ENCODE peak calls at places on chromosome 10, in seven cellular contexts. One of them, this sample, is unnamed.

GRCh38 chr10:33862706-33863105 is 528.2 kb upstream of the NRP1 start:
- DNase-seq in mucosa of gallbladder: no peak
- DNase-seq in IMR-90: no peak
- DNase-seq in foreskin fibroblast: no peak
- DNase-seq in naive thymus-derived CD8-positive, alpha-beta T cell: no peak
- DNase-seq in T-helper 17 cell: no peak
- DNase-seq in non-pigmented ciliary epithelial cell: no peak
- DNase-seq in this sample: no peak

GRCh38 chr10:80522756-80523363 is 14.8 kb upstream of the SH2D4B start:
- DNase-seq in mucosa of gallbladder: no peak
- DNase-seq in IMR-90: no peak
- DNase-seq in foreskin fibroblast: no peak
- DNase-seq in naive thymus-derived CD8-positive, alpha-beta T cell: no peak
- DNase-seq in T-helper 17 cell: no peak
- DNase-seq in non-pigmented ciliary epithelial cell: no peak
- DNase-seq in this sample: no peak

GRCh38 chr10:28291881-28292297 is 11.0 kb downstream of the MPP7 start:
- DNase-seq in mucosa of gallbladder: no peak
- DNase-seq in IMR-90: peak
- DNase-seq in foreskin fibroblast: peak
- DNase-seq in naive thymus-derived CD8-positive, alpha-beta T cell: no peak
- DNase-seq in T-helper 17 cell: no peak
- DNase-seq in non-pigmented ciliary epithelial cell: peak
- DNase-seq in this sample: peak

GRCh38 chr10:130300608-130301025 is 164.4 kb downstream of the GLRX3 start:
- DNase-seq in mucosa of gallbladder: peak
- DNase-seq in IMR-90: no peak
- DNase-seq in foreskin fibroblast: no peak
- DNase-seq in naive thymus-derived CD8-positive, alpha-beta T cell: no peak
- DNase-seq in T-helper 17 cell: no peak
- DNase-seq in non-pigmented ciliary epithelial cell: no peak
- DNase-seq in this sample: no peak

GRCh38 chr10:5356479-5356763 is 8.3 kb upstream of the UCN3 start:
- DNase-seq in mucosa of gallbladder: no peak
- DNase-seq in IMR-90: no peak
- DNase-seq in foreskin fibroblast: no peak
- DNase-seq in naive thymus-derived CD8-positive, alpha-beta T cell: no peak
- DNase-seq in T-helper 17 cell: no peak
- DNase-seq in non-pigmented ciliary epithelial cell: no peak
- DNase-seq in this sample: no peak

GRCh38 chr10:16352146-16352545 is 84.7 kb upstream of the PTER start:
- DNase-seq in mucosa of gallbladder: no peak
- DNase-seq in IMR-90: no peak
- DNase-seq in foreskin fibroblast: no peak
- DNase-seq in naive thymus-derived CD8-positive, alpha-beta T cell: no peak
- DNase-seq in T-helper 17 cell: no peak
- DNase-seq in non-pigmented ciliary epithelial cell: no peak
- DNase-seq in this sample: no peak

GRCh38 chr10:7424315-7424714 is 13.5 kb upstream of the SFMBT2 start:
- DNase-seq in mucosa of gallbladder: no peak
- DNase-seq in IMR-90: no peak
- DNase-seq in foreskin fibroblast: no peak
- DNase-seq in naive thymus-derived CD8-positive, alpha-beta T cell: no peak
- DNase-seq in T-helper 17 cell: no peak
- DNase-seq in non-pigmented ciliary epithelial cell: no peak
- DNase-seq in this sample: no peak

GRCh38 chr10:86389441-86390193 is 23.0 kb upstream of the GRID1 start:
- DNase-seq in mucosa of gallbladder: no peak
- DNase-seq in IMR-90: peak
- DNase-seq in foreskin fibroblast: peak
- DNase-seq in naive thymus-derived CD8-positive, alpha-beta T cell: no peak
- DNase-seq in T-helper 17 cell: no peak
- DNase-seq in non-pigmented ciliary epithelial cell: no peak
- DNase-seq in this sample: no peak

GRCh38 chr10:50271564-50272250 is 20.4 kb upstream of the ASAH2 start:
- DNase-seq in mucosa of gallbladder: no peak
- DNase-seq in IMR-90: no peak
- DNase-seq in foreskin fibroblast: no peak
- DNase-seq in naive thymus-derived CD8-positive, alpha-beta T cell: no peak
- DNase-seq in T-helper 17 cell: no peak
- DNase-seq in non-pigmented ciliary epithelial cell: no peak
- DNase-seq in this sample: no peak

GRCh38 chr10:94016727-94017714 is 23.3 kb downstream of the PLCE1 start:
- DNase-seq in mucosa of gallbladder: no peak
- DNase-seq in IMR-90: peak
- DNase-seq in foreskin fibroblast: peak
- DNase-seq in naive thymus-derived CD8-positive, alpha-beta T cell: no peak
- DNase-seq in T-helper 17 cell: no peak
- DNase-seq in non-pigmented ciliary epithelial cell: no peak
- DNase-seq in this sample: no peak

GRCh38 chr10:59382831-59383295 is 20.5 kb upstream of the FAM13C start:
- DNase-seq in mucosa of gallbladder: peak
- DNase-seq in IMR-90: peak
- DNase-seq in foreskin fibroblast: peak
- DNase-seq in naive thymus-derived CD8-positive, alpha-beta T cell: no peak
- DNase-seq in T-helper 17 cell: no peak
- DNase-seq in non-pigmented ciliary epithelial cell: no peak
- DNase-seq in this sample: no peak

GRCh38 chr10:122567056-122567660 is 6.6 kb downstream of the DMBT1 start:
- DNase-seq in mucosa of gallbladder: no peak
- DNase-seq in IMR-90: no peak
- DNase-seq in foreskin fibroblast: peak
- DNase-seq in naive thymus-derived CD8-positive, alpha-beta T cell: peak
- DNase-seq in T-helper 17 cell: peak
- DNase-seq in non-pigmented ciliary epithelial cell: no peak
- DNase-seq in this sample: no peak

GRCh38 chr10:79328737-79329504 is 18.3 kb upstream of the PPIF start:
- DNase-seq in mucosa of gallbladder: no peak
- DNase-seq in IMR-90: peak
- DNase-seq in foreskin fibroblast: peak
- DNase-seq in naive thymus-derived CD8-positive, alpha-beta T cell: no peak
- DNase-seq in T-helper 17 cell: no peak
- DNase-seq in non-pigmented ciliary epithelial cell: no peak
- DNase-seq in this sample: no peak

GRCh38 chr10:61356342-61356741 is 96.8 kb downstream of the TMEM26 start:
- DNase-seq in mucosa of gallbladder: no peak
- DNase-seq in IMR-90: no peak
- DNase-seq in foreskin fibroblast: no peak
- DNase-seq in naive thymus-derived CD8-positive, alpha-beta T cell: no peak
- DNase-seq in T-helper 17 cell: no peak
- DNase-seq in non-pigmented ciliary epithelial cell: no peak
- DNase-seq in this sample: no peak

GRCh38 chr10:63707254-63707910 is 186.2 kb downstream of the REEP3 start:
- DNase-seq in mucosa of gallbladder: peak
- DNase-seq in IMR-90: peak
- DNase-seq in foreskin fibroblast: peak
- DNase-seq in naive thymus-derived CD8-positive, alpha-beta T cell: no peak
- DNase-seq in T-helper 17 cell: no peak
- DNase-seq in non-pigmented ciliary epithelial cell: peak
- DNase-seq in this sample: peak

GRCh38 chr10:6069101-6069931 is 7.1 kb upstream of the IL2RA start:
- DNase-seq in mucosa of gallbladder: no peak
- DNase-seq in IMR-90: no peak
- DNase-seq in foreskin fibroblast: no peak
- DNase-seq in naive thymus-derived CD8-positive, alpha-beta T cell: peak
- DNase-seq in T-helper 17 cell: no peak
- DNase-seq in non-pigmented ciliary epithelial cell: no peak
- DNase-seq in this sample: no peak

GRCh38 chr10:100670828-100671479 is 74.4 kb upstream of the PAX2 start:
- DNase-seq in mucosa of gallbladder: no peak
- DNase-seq in IMR-90: no peak
- DNase-seq in foreskin fibroblast: peak
- DNase-seq in naive thymus-derived CD8-positive, alpha-beta T cell: peak
- DNase-seq in T-helper 17 cell: peak
- DNase-seq in non-pigmented ciliary epithelial cell: no peak
- DNase-seq in this sample: no peak

GRCh38 chr10:70765794-70766594 is 19.2 kb downstream of the TBATA start:
- DNase-seq in mucosa of gallbladder: no peak
- DNase-seq in IMR-90: no peak
- DNase-seq in foreskin fibroblast: no peak
- DNase-seq in naive thymus-derived CD8-positive, alpha-beta T cell: no peak
- DNase-seq in T-helper 17 cell: peak
- DNase-seq in non-pigmented ciliary epithelial cell: no peak
- DNase-seq in this sample: no peak

GRCh38 chr10:117899181-117899683 is 147.5 kb downstream of the RAB11FIP2 start:
- DNase-seq in mucosa of gallbladder: no peak
- DNase-seq in IMR-90: no peak
- DNase-seq in foreskin fibroblast: peak
- DNase-seq in naive thymus-derived CD8-positive, alpha-beta T cell: no peak
- DNase-seq in T-helper 17 cell: no peak
- DNase-seq in non-pigmented ciliary epithelial cell: no peak
- DNase-seq in this sample: no peak

This sample was measured in GM04504.